ENCODE peak calls at places on chromosomes 11 and 22, in seven cellular contexts. One of them, this sample, is unnamed.

GRCh38 chr11:134437821-134438220 is 25.8 kb upstream of the B3GAT1 start:
- DNase-seq in DMS153: no peak
- DNase-seq in HFFc6: no peak
- DNase-seq in activated CD4-positive, CD25-positive, alpha-beta regulatory T cell treated with anti-CD3 and anti-CD28 coated beads, Interleukin-2, amount 50 U/mL, for 16 hours: no peak
- DNase-seq in iPS DF 6.9: no peak
- DNase-seq in LHCN-M2: no peak
- DNase-seq in T1000: no peak
- DNase-seq in this sample: no peak

GRCh38 chr22:49667236-49667635 is 160.4 kb downstream of the BRD1 start:
- DNase-seq in DMS153: no peak
- DNase-seq in HFFc6: no peak
- DNase-seq in activated CD4-positive, CD25-positive, alpha-beta regulatory T cell treated with anti-CD3 and anti-CD28 coated beads, Interleukin-2, amount 50 U/mL, for 16 hours: no peak
- DNase-seq in iPS DF 6.9: no peak
- DNase-seq in LHCN-M2: no peak
- DNase-seq in T1000: no peak
- DNase-seq in this sample: no peak

GRCh38 chr11:118241191-118242098 is 10.7 kb downstream of the MPZL3 start:
- DNase-seq in DMS153: no peak
- DNase-seq in HFFc6: no peak
- DNase-seq in activated CD4-positive, CD25-positive, alpha-beta regulatory T cell treated with anti-CD3 and anti-CD28 coated beads, Interleukin-2, amount 50 U/mL, for 16 hours: peak
- DNase-seq in iPS DF 6.9: no peak
- DNase-seq in LHCN-M2: no peak
- DNase-seq in T1000: no peak
- DNase-seq in this sample: peak

GRCh38 chr11:103228807-103229206 is 119.6 kb downstream of the DYNC2H1 start:
- DNase-seq in DMS153: no peak
- DNase-seq in HFFc6: no peak
- DNase-seq in activated CD4-positive, CD25-positive, alpha-beta regulatory T cell treated with anti-CD3 and anti-CD28 coated beads, Interleukin-2, amount 50 U/mL, for 16 hours: no peak
- DNase-seq in iPS DF 6.9: no peak
- DNase-seq in LHCN-M2: no peak
- DNase-seq in T1000: no peak
- DNase-seq in this sample: no peak

GRCh38 chr22:29722151-29722550 is 2.3 kb downstream of the CABP7 start:
- DNase-seq in DMS153: no peak
- DNase-seq in HFFc6: no peak
- DNase-seq in activated CD4-positive, CD25-positive, alpha-beta regulatory T cell treated with anti-CD3 and anti-CD28 coated beads, Interleukin-2, amount 50 U/mL, for 16 hours: no peak
- DNase-seq in iPS DF 6.9: no peak
- DNase-seq in LHCN-M2: no peak
- DNase-seq in T1000: no peak
- DNase-seq in this sample: no peak

GRCh38 chr22:32199341-32199740 is 5.5 kb downstream of the RFPL2 start:
- DNase-seq in DMS153: no peak
- DNase-seq in HFFc6: no peak
- DNase-seq in activated CD4-positive, CD25-positive, alpha-beta regulatory T cell treated with anti-CD3 and anti-CD28 coated beads, Interleukin-2, amount 50 U/mL, for 16 hours: no peak
- DNase-seq in iPS DF 6.9: no peak
- DNase-seq in LHCN-M2: no peak
- DNase-seq in T1000: no peak
- DNase-seq in this sample: no peak

GRCh38 chr11:73612601-73613137 is 14.8 kb upstream of the FAM168A start:
- DNase-seq in DMS153: no peak
- DNase-seq in HFFc6: no peak
- DNase-seq in activated CD4-positive, CD25-positive, alpha-beta regulatory T cell treated with anti-CD3 and anti-CD28 coated beads, Interleukin-2, amount 50 U/mL, for 16 hours: no peak
- DNase-seq in iPS DF 6.9: no peak
- DNase-seq in LHCN-M2: no peak
- DNase-seq in T1000: no peak
- DNase-seq in this sample: no peak

GRCh38 chr11:35190804-35191348 is 51.9 kb downstream of the CD44 start:
- DNase-seq in DMS153: no peak
- DNase-seq in HFFc6: no peak
- DNase-seq in activated CD4-positive, CD25-positive, alpha-beta regulatory T cell treated with anti-CD3 and anti-CD28 coated beads, Interleukin-2, amount 50 U/mL, for 16 hours: no peak
- DNase-seq in iPS DF 6.9: no peak
- DNase-seq in LHCN-M2: no peak
- DNase-seq in T1000: no peak
- DNase-seq in this sample: no peak

GRCh38 chr11:84886344-84886743 is 740.8 kb downstream of the DLG2 start:
- DNase-seq in DMS153: no peak
- DNase-seq in HFFc6: peak
- DNase-seq in activated CD4-positive, CD25-positive, alpha-beta regulatory T cell treated with anti-CD3 and anti-CD28 coated beads, Interleukin-2, amount 50 U/mL, for 16 hours: no peak
- DNase-seq in iPS DF 6.9: no peak
- DNase-seq in LHCN-M2: peak
- DNase-seq in T1000: no peak
- DNase-seq in this sample: no peak

GRCh38 chr11:70353329-70353728 is 45.0 kb upstream of the CTTN start:
- DNase-seq in DMS153: no peak
- DNase-seq in HFFc6: no peak
- DNase-seq in activated CD4-positive, CD25-positive, alpha-beta regulatory T cell treated with anti-CD3 and anti-CD28 coated beads, Interleukin-2, amount 50 U/mL, for 16 hours: no peak
- DNase-seq in iPS DF 6.9: no peak
- DNase-seq in LHCN-M2: no peak
- DNase-seq in T1000: no peak
- DNase-seq in this sample: no peak

GRCh38 chr11:46983598-46983997 is 47.0 kb downstream of the CSTPP1 start:
- DNase-seq in DMS153: no peak
- DNase-seq in HFFc6: no peak
- DNase-seq in activated CD4-positive, CD25-positive, alpha-beta regulatory T cell treated with anti-CD3 and anti-CD28 coated beads, Interleukin-2, amount 50 U/mL, for 16 hours: no peak
- DNase-seq in iPS DF 6.9: no peak
- DNase-seq in LHCN-M2: no peak
- DNase-seq in T1000: no peak
- DNase-seq in this sample: no peak

GRCh38 chr11:120565436-120566155 is 54.0 kb downstream of the GRIK4 start:
- DNase-seq in DMS153: no peak
- DNase-seq in HFFc6: no peak
- DNase-seq in activated CD4-positive, CD25-positive, alpha-beta regulatory T cell treated with anti-CD3 and anti-CD28 coated beads, Interleukin-2, amount 50 U/mL, for 16 hours: no peak
- DNase-seq in iPS DF 6.9: no peak
- DNase-seq in LHCN-M2: peak
- DNase-seq in T1000: no peak
- DNase-seq in this sample: no peak

GRCh38 chr22:41873391-41873790 is 40.5 kb downstream of the SREBF2 start:
- DNase-seq in DMS153: no peak
- DNase-seq in HFFc6: no peak
- DNase-seq in activated CD4-positive, CD25-positive, alpha-beta regulatory T cell treated with anti-CD3 and anti-CD28 coated beads, Interleukin-2, amount 50 U/mL, for 16 hours: no peak
- DNase-seq in iPS DF 6.9: no peak
- DNase-seq in LHCN-M2: no peak
- DNase-seq in T1000: no peak
- DNase-seq in this sample: no peak

GRCh38 chr11:7486731-7487130 is 1.4 kb downstream of the OLFML1 start:
- DNase-seq in DMS153: no peak
- DNase-seq in HFFc6: no peak
- DNase-seq in activated CD4-positive, CD25-positive, alpha-beta regulatory T cell treated with anti-CD3 and anti-CD28 coated beads, Interleukin-2, amount 50 U/mL, for 16 hours: no peak
- DNase-seq in iPS DF 6.9: no peak
- DNase-seq in LHCN-M2: no peak
- DNase-seq in T1000: no peak
- DNase-seq in this sample: no peak

GRCh38 chr11:2272241-2272945 is 2.0 kb upstream of the ASCL2 start:
- DNase-seq in DMS153: no peak
- DNase-seq in HFFc6: no peak
- DNase-seq in activated CD4-positive, CD25-positive, alpha-beta regulatory T cell treated with anti-CD3 and anti-CD28 coated beads, Interleukin-2, amount 50 U/mL, for 16 hours: no peak
- DNase-seq in iPS DF 6.9: no peak
- DNase-seq in LHCN-M2: no peak
- DNase-seq in T1000: no peak
- DNase-seq in this sample: no peak

GRCh38 chr11:73795925-73796632 is 8.4 kb downstream of the MRPL48 start:
- DNase-seq in DMS153: no peak
- DNase-seq in HFFc6: no peak
- DNase-seq in activated CD4-positive, CD25-positive, alpha-beta regulatory T cell treated with anti-CD3 and anti-CD28 coated beads, Interleukin-2, amount 50 U/mL, for 16 hours: no peak
- DNase-seq in iPS DF 6.9: no peak
- DNase-seq in LHCN-M2: peak
- DNase-seq in T1000: no peak
- DNase-seq in this sample: no peak

GRCh38 chr22:38030311-38031133 is 26.7 kb upstream of the PICK1 start:
- DNase-seq in DMS153: peak
- DNase-seq in HFFc6: no peak
- DNase-seq in activated CD4-positive, CD25-positive, alpha-beta regulatory T cell treated with anti-CD3 and anti-CD28 coated beads, Interleukin-2, amount 50 U/mL, for 16 hours: no peak
- DNase-seq in iPS DF 6.9: no peak
- DNase-seq in LHCN-M2: peak
- DNase-seq in T1000: no peak
- DNase-seq in this sample: no peak

GRCh38 chr11:7538023-7538422 is 24.2 kb downstream of the PPFIBP2 start:
- DNase-seq in DMS153: no peak
- DNase-seq in HFFc6: no peak
- DNase-seq in activated CD4-positive, CD25-positive, alpha-beta regulatory T cell treated with anti-CD3 and anti-CD28 coated beads, Interleukin-2, amount 50 U/mL, for 16 hours: no peak
- DNase-seq in iPS DF 6.9: no peak
- DNase-seq in LHCN-M2: no peak
- DNase-seq in T1000: no peak
- DNase-seq in this sample: no peak

GRCh38 chr22:38205261-38206128 is 3.7 kb downstream of the MAFF start:
- DNase-seq in DMS153: no peak
- DNase-seq in HFFc6: peak
- DNase-seq in activated CD4-positive, CD25-positive, alpha-beta regulatory T cell treated with anti-CD3 and anti-CD28 coated beads, Interleukin-2, amount 50 U/mL, for 16 hours: no peak
- DNase-seq in iPS DF 6.9: no peak
- DNase-seq in LHCN-M2: no peak
- DNase-seq in T1000: no peak
- DNase-seq in this sample: no peak

GRCh38 chr11:28257761-28258160 is 149.6 kb downstream of the METTL15 start:
- DNase-seq in DMS153: no peak
- DNase-seq in HFFc6: peak
- DNase-seq in activated CD4-positive, CD25-positive, alpha-beta regulatory T cell treated with anti-CD3 and anti-CD28 coated beads, Interleukin-2, amount 50 U/mL, for 16 hours: no peak
- DNase-seq in iPS DF 6.9: no peak
- DNase-seq in LHCN-M2: no peak
- DNase-seq in T1000: no peak
- DNase-seq in this sample: no peak

GRCh38 chr11:121909571-121909970 is 206.4 kb downstream of the BLID start:
- DNase-seq in DMS153: no peak
- DNase-seq in HFFc6: no peak
- DNase-seq in activated CD4-positive, CD25-positive, alpha-beta regulatory T cell treated with anti-CD3 and anti-CD28 coated beads, Interleukin-2, amount 50 U/mL, for 16 hours: no peak
- DNase-seq in iPS DF 6.9: no peak
- DNase-seq in LHCN-M2: no peak
- DNase-seq in T1000: no peak
- DNase-seq in this sample: no peak

GRCh38 chr11:114026355-114026754 is 33.2 kb upstream of the ZBTB16 start:
- DNase-seq in DMS153: no peak
- DNase-seq in HFFc6: no peak
- DNase-seq in activated CD4-positive, CD25-positive, alpha-beta regulatory T cell treated with anti-CD3 and anti-CD28 coated beads, Interleukin-2, amount 50 U/mL, for 16 hours: no peak
- DNase-seq in iPS DF 6.9: peak
- DNase-seq in LHCN-M2: no peak
- DNase-seq in T1000: no peak
- DNase-seq in this sample: peak

GRCh38 chr22:19902245-19902699 is 39.3 kb upstream of the COMT start:
- DNase-seq in DMS153: peak
- DNase-seq in HFFc6: no peak
- DNase-seq in activated CD4-positive, CD25-positive, alpha-beta regulatory T cell treated with anti-CD3 and anti-CD28 coated beads, Interleukin-2, amount 50 U/mL, for 16 hours: no peak
- DNase-seq in iPS DF 6.9: no peak
- DNase-seq in LHCN-M2: no peak
- DNase-seq in T1000: no peak
- DNase-seq in this sample: no peak

GRCh38 chr11:60786811-60787567 is 1.9 kb downstream of the MS4A10 start:
- DNase-seq in DMS153: no peak
- DNase-seq in HFFc6: peak
- DNase-seq in activated CD4-positive, CD25-positive, alpha-beta regulatory T cell treated with anti-CD3 and anti-CD28 coated beads, Interleukin-2, amount 50 U/mL, for 16 hours: no peak
- DNase-seq in iPS DF 6.9: no peak
- DNase-seq in LHCN-M2: peak
- DNase-seq in T1000: no peak
- DNase-seq in this sample: no peak

GRCh38 chr22:48808038-48808960 is 1019.4 kb downstream of the BRD1 start:
- DNase-seq in DMS153: no peak
- DNase-seq in HFFc6: no peak
- DNase-seq in activated CD4-positive, CD25-positive, alpha-beta regulatory T cell treated with anti-CD3 and anti-CD28 coated beads, Interleukin-2, amount 50 U/mL, for 16 hours: no peak
- DNase-seq in iPS DF 6.9: no peak
- DNase-seq in LHCN-M2: no peak
- DNase-seq in T1000: no peak
- DNase-seq in this sample: no peak

GRCh38 chr11:47254381-47254780 is 3.4 kb upstream of the NR1H3 start:
- DNase-seq in DMS153: no peak
- DNase-seq in HFFc6: no peak
- DNase-seq in activated CD4-positive, CD25-positive, alpha-beta regulatory T cell treated with anti-CD3 and anti-CD28 coated beads, Interleukin-2, amount 50 U/mL, for 16 hours: no peak
- DNase-seq in iPS DF 6.9: no peak
- DNase-seq in LHCN-M2: no peak
- DNase-seq in T1000: no peak
- DNase-seq in this sample: no peak

GRCh38 chr11:67371549-67372231 is 1.7 kb downstream of the CLCF1 start:
- DNase-seq in DMS153: no peak
- DNase-seq in HFFc6: peak
- DNase-seq in activated CD4-positive, CD25-positive, alpha-beta regulatory T cell treated with anti-CD3 and anti-CD28 coated beads, Interleukin-2, amount 50 U/mL, for 16 hours: no peak
- DNase-seq in iPS DF 6.9: no peak
- DNase-seq in LHCN-M2: peak
- DNase-seq in T1000: no peak
- DNase-seq in this sample: peak

GRCh38 chr22:22720724-22721261 is 76.4 kb downstream of the GGTLC2 start:
- DNase-seq in DMS153: no peak
- DNase-seq in HFFc6: no peak
- DNase-seq in activated CD4-positive, CD25-positive, alpha-beta regulatory T cell treated with anti-CD3 and anti-CD28 coated beads, Interleukin-2, amount 50 U/mL, for 16 hours: no peak
- DNase-seq in iPS DF 6.9: no peak
- DNase-seq in LHCN-M2: no peak
- DNase-seq in T1000: no peak
- DNase-seq in this sample: no peak

GRCh38 chr11:46036009-46036408 is 85.2 kb downstream of the PHF21A start:
- DNase-seq in DMS153: no peak
- DNase-seq in HFFc6: no peak
- DNase-seq in activated CD4-positive, CD25-positive, alpha-beta regulatory T cell treated with anti-CD3 and anti-CD28 coated beads, Interleukin-2, amount 50 U/mL, for 16 hours: no peak
- DNase-seq in iPS DF 6.9: no peak
- DNase-seq in LHCN-M2: no peak
- DNase-seq in T1000: no peak
- DNase-seq in this sample: no peak

GRCh38 chr11:110338684-110339083 is 42.3 kb upstream of the RDX start:
- DNase-seq in DMS153: no peak
- DNase-seq in HFFc6: no peak
- DNase-seq in activated CD4-positive, CD25-positive, alpha-beta regulatory T cell treated with anti-CD3 and anti-CD28 coated beads, Interleukin-2, amount 50 U/mL, for 16 hours: no peak
- DNase-seq in iPS DF 6.9: no peak
- DNase-seq in LHCN-M2: no peak
- DNase-seq in T1000: no peak
- DNase-seq in this sample: no peak

GRCh38 chr11:19110290-19110689 is 6.7 kb upstream of the ZDHHC13 start:
- DNase-seq in DMS153: peak
- DNase-seq in HFFc6: no peak
- DNase-seq in activated CD4-positive, CD25-positive, alpha-beta regulatory T cell treated with anti-CD3 and anti-CD28 coated beads, Interleukin-2, amount 50 U/mL, for 16 hours: no peak
- DNase-seq in iPS DF 6.9: no peak
- DNase-seq in LHCN-M2: peak
- DNase-seq in T1000: no peak
- DNase-seq in this sample: no peak

GRCh38 chr11:12962306-12962705 is 46.8 kb upstream of the RASSF10 start:
- DNase-seq in DMS153: no peak
- DNase-seq in HFFc6: no peak
- DNase-seq in activated CD4-positive, CD25-positive, alpha-beta regulatory T cell treated with anti-CD3 and anti-CD28 coated beads, Interleukin-2, amount 50 U/mL, for 16 hours: no peak
- DNase-seq in iPS DF 6.9: no peak
- DNase-seq in LHCN-M2: no peak
- DNase-seq in T1000: no peak
- DNase-seq in this sample: no peak

GRCh38 chr22:27128461-27129080 is 471.2 kb downstream of the MIAT start:
- DNase-seq in DMS153: no peak
- DNase-seq in HFFc6: no peak
- DNase-seq in activated CD4-positive, CD25-positive, alpha-beta regulatory T cell treated with anti-CD3 and anti-CD28 coated beads, Interleukin-2, amount 50 U/mL, for 16 hours: no peak
- DNase-seq in iPS DF 6.9: no peak
- DNase-seq in LHCN-M2: no peak
- DNase-seq in T1000: no peak
- DNase-seq in this sample: no peak

GRCh38 chr22:41369089-41369745 is 12.5 kb upstream of the TEF start:
- DNase-seq in DMS153: no peak
- DNase-seq in HFFc6: no peak
- DNase-seq in activated CD4-positive, CD25-positive, alpha-beta regulatory T cell treated with anti-CD3 and anti-CD28 coated beads, Interleukin-2, amount 50 U/mL, for 16 hours: no peak
- DNase-seq in iPS DF 6.9: no peak
- DNase-seq in LHCN-M2: no peak
- DNase-seq in T1000: no peak
- DNase-seq in this sample: peak

GRCh38 chr11:112477152-112477928 is 216.7 kb upstream of the PLET1 start:
- DNase-seq in DMS153: no peak
- DNase-seq in HFFc6: no peak
- DNase-seq in activated CD4-positive, CD25-positive, alpha-beta regulatory T cell treated with anti-CD3 and anti-CD28 coated beads, Interleukin-2, amount 50 U/mL, for 16 hours: no peak
- DNase-seq in iPS DF 6.9: no peak
- DNase-seq in LHCN-M2: no peak
- DNase-seq in T1000: no peak
- DNase-seq in this sample: no peak

GRCh38 chr11:118010738-118011461 is 24.7 kb downstream of the IL10RA start:
- DNase-seq in DMS153: no peak
- DNase-seq in HFFc6: no peak
- DNase-seq in activated CD4-positive, CD25-positive, alpha-beta regulatory T cell treated with anti-CD3 and anti-CD28 coated beads, Interleukin-2, amount 50 U/mL, for 16 hours: no peak
- DNase-seq in iPS DF 6.9: no peak
- DNase-seq in LHCN-M2: no peak
- DNase-seq in T1000: no peak
- DNase-seq in this sample: peak

GRCh38 chr22:39595622-39596182 is 25.1 kb downstream of the CACNA1I start:
- DNase-seq in DMS153: no peak
- DNase-seq in HFFc6: no peak
- DNase-seq in activated CD4-positive, CD25-positive, alpha-beta regulatory T cell treated with anti-CD3 and anti-CD28 coated beads, Interleukin-2, amount 50 U/mL, for 16 hours: no peak
- DNase-seq in iPS DF 6.9: no peak
- DNase-seq in LHCN-M2: no peak
- DNase-seq in T1000: no peak
- DNase-seq in this sample: no peak

GRCh38 chr22:39234867-39235687 is 9.7 kb downstream of the PDGFB start:
- DNase-seq in DMS153: peak
- DNase-seq in HFFc6: no peak
- DNase-seq in activated CD4-positive, CD25-positive, alpha-beta regulatory T cell treated with anti-CD3 and anti-CD28 coated beads, Interleukin-2, amount 50 U/mL, for 16 hours: no peak
- DNase-seq in iPS DF 6.9: no peak
- DNase-seq in LHCN-M2: no peak
- DNase-seq in T1000: no peak
- DNase-seq in this sample: no peak